ENCODE peak calls at places on chromosomes 16 and 17, in nine cellular contexts. I is BE2C, H is osteoblast, L is lower leg skin, A is upper lobe of right lung, Y is transverse colon, V is cardiac fibroblast, B is epithelial cell of esophagus, T is K562. W is an unnamed sample.

GRCh38 chr17:78231991-78232759 is 744 bp downstream of the TMEM235 start:
- DNase-seq in I (no peak), H (peak; percentile 87), L (no peak), A (peak; percentile 69), Y (no peak), V (no peak), B (peak; percentile 24), T (no peak), W (peak; percentile 51)

GRCh38 chr16:84505249-84506156 is 1.0 kb upstream of the MEAK7 start:
- DNase-seq in I (no peak), H (no peak), L (peak; percentile 83), A (peak; percentile 67), Y (no peak), V (no peak), B (no peak), T (no peak), W (no peak)

GRCh38 chr16:88387941-88388627 is 5.3 kb downstream of the ZNF469 start:
- DNase-seq in I (no peak), H (peak; percentile 95), L (no peak), A (peak; percentile 90), Y (peak; percentile 82), V (no peak), B (peak; percentile 29), T (no peak), W (no peak)

GRCh38 chr17:57313276-57313835 is 57.0 kb downstream of the MSI2 start:
- DNase-seq in I (no peak), H (no peak), L (no peak), A (no peak), Y (no peak), V (no peak), B (no peak), T (no peak), W (no peak)

GRCh38 chr16:3101018-3101840 is 2.1 kb upstream of the ZSCAN10 start:
- DNase-seq in I (peak; percentile 46), H (peak; percentile 85), L (no peak), A (no peak), Y (no peak), V (peak; percentile 33), B (peak; percentile 41), T (peak; percentile 45), W (peak; percentile 46)

GRCh38 chr16:10862432-10862831 is 14.6 kb upstream of the CIITA start:
- DNase-seq in I (no peak), H (peak; percentile 61), L (no peak), A (peak; percentile 81), Y (no peak), V (peak; percentile 64), B (peak; percentile 99), T (no peak), W (no peak)

GRCh38 chr16:35570946-35571345 is 2111.5 kb downstream of the TP53TG3F start:
- DNase-seq in I (no peak), H (no peak), L (no peak), A (no peak), Y (no peak), V (no peak), B (no peak), T (no peak), W (no peak)

GRCh38 chr16:77399066-77399465 is 35.8 kb downstream of the ADAMTS18 start:
- DNase-seq in I (no peak), H (no peak), L (no peak), A (no peak), Y (no peak), V (no peak), B (no peak), T (no peak), W (no peak)

GRCh38 chr17:7956208-7956965 is 24.4 kb downstream of the CNTROB start:
- DNase-seq in I (peak; percentile 7), H (peak; percentile 26), L (no peak), A (peak; percentile 74), Y (peak; percentile 28), V (peak; percentile 28), B (no peak), T (no peak), W (no peak)

GRCh38 chr17:5237541-5238016 is 2.9 kb upstream of the SCIMP start:
- DNase-seq in I (peak; percentile 48), H (peak; percentile 94), L (peak; percentile 89), A (peak; percentile 69), Y (peak; percentile 72), V (peak; percentile 78), B (peak; percentile 39), T (peak; percentile 68), W (peak; percentile 48)

GRCh38 chr16:69494993-69495392 is 70.6 kb downstream of the CYB5B start:
- DNase-seq in I (peak; percentile 46), H (no peak), L (no peak), A (no peak), Y (peak; percentile 31), V (peak; percentile 45), B (peak; percentile 42), T (peak; percentile 55), W (peak; percentile 43)

GRCh38 chr16:66107661-66108060 is 258.8 kb upstream of the CDH5 start:
- DNase-seq in I (no peak), H (peak; percentile 90), L (no peak), A (no peak), Y (no peak), V (peak; percentile 75), B (peak; percentile 53), T (no peak), W (no peak)

GRCh38 chr16:58366247-58367031 is 25.8 kb upstream of the GINS3 start:
- DNase-seq in I (peak; percentile 19), H (no peak), L (no peak), A (no peak), Y (no peak), V (peak; percentile 82), B (peak; percentile 95), T (no peak), W (no peak)

GRCh38 chr16:52451971-52452421 is 94.9 kb downstream of the TOX3 start:
- DNase-seq in I (no peak), H (no peak), L (no peak), A (no peak), Y (peak; percentile 68), V (no peak), B (no peak), T (no peak), W (no peak)

GRCh38 chr17:68600123-68600880 is 865 bp downstream of the FAM20A start:
- DNase-seq in I (peak; percentile 9), H (peak; percentile 87), L (no peak), A (peak; percentile 89), Y (peak; percentile 10), V (no peak), B (peak; percentile 46), T (no peak), W (peak; percentile 42)
- TF ChIP-seq CTCF in I (no peak), H (no peak), L (no peak), A (peak; percentile 37), Y (peak; percentile 9), V (peak; percentile 12), B (peak; percentile 38), T (peak; percentile 13), W (no peak)

GRCh38 chr16:25014500-25015147 is 545 bp downstream of the ARHGAP17 start:
- DNase-seq in I (peak; percentile 56), H (peak; percentile 54), L (peak; percentile 90), A (peak; percentile 76), Y (peak; percentile 47), V (peak; percentile 55), B (peak; percentile 45), T (peak; percentile 74), W (peak; percentile 45)
- TF ChIP-seq CTCF in I (no peak), H (no peak), L (no peak), A (no peak), Y (no peak), V (no peak), B (no peak), T (no peak), W (no peak)

GRCh38 chr17:11268176-11268575 is 27.2 kb downstream of the SHISA6 start:
- DNase-seq in I (no peak), H (no peak), L (peak; percentile 23), A (no peak), Y (no peak), V (no peak), B (no peak), T (no peak), W (no peak)

GRCh38 chr17:11269210-11269609 is 28.2 kb downstream of the SHISA6 start:
- DNase-seq in I (no peak), H (no peak), L (peak; percentile 80), A (no peak), Y (no peak), V (no peak), B (no peak), T (no peak), W (no peak)

GRCh38 chr17:11264183-11264871 is 23.3 kb downstream of the SHISA6 start:
- DNase-seq in I (no peak), H (no peak), L (no peak), A (no peak), Y (no peak), V (peak; percentile 2), B (no peak), T (peak; percentile 48), W (no peak)
- TF ChIP-seq CTCF in I (peak; percentile 39), H (no peak), L (no peak), A (peak; percentile 23), Y (peak; percentile 25), V (peak; percentile 17), B (no peak), T (peak; percentile 22), W (peak; percentile 53)

GRCh38 chr17:75589017-75589918 is 1.7 kb downstream of the MYO15B start:
- DNase-seq in I (peak; percentile 99), H (peak; percentile 100), L (peak; percentile 98), A (peak; percentile 98), Y (peak; percentile 97), V (peak; percentile 78), B (peak; percentile 84), T (peak; percentile 99), W (peak; percentile 95)

GRCh38 chr17:75589919-75590303 is 2.3 kb downstream of the MYO15B start:
- DNase-seq in I (no peak), H (no peak), L (no peak), A (peak; percentile 67), Y (peak; percentile 36), V (no peak), B (no peak), T (no peak), W (no peak)

GRCh38 chr17:75588546-75589016 is 981 bp downstream of the MYO15B start:
- DNase-seq in I (no peak), H (no peak), L (no peak), A (peak; percentile 84), Y (peak; percentile 46), V (no peak), B (no peak), T (no peak), W (no peak)

GRCh38 chr17:75590314-75590761 is 2.7 kb downstream of the MYO15B start:
- DNase-seq in I (no peak), H (peak; percentile 85), L (no peak), A (no peak), Y (no peak), V (no peak), B (no peak), T (no peak), W (no peak)

DNA sequence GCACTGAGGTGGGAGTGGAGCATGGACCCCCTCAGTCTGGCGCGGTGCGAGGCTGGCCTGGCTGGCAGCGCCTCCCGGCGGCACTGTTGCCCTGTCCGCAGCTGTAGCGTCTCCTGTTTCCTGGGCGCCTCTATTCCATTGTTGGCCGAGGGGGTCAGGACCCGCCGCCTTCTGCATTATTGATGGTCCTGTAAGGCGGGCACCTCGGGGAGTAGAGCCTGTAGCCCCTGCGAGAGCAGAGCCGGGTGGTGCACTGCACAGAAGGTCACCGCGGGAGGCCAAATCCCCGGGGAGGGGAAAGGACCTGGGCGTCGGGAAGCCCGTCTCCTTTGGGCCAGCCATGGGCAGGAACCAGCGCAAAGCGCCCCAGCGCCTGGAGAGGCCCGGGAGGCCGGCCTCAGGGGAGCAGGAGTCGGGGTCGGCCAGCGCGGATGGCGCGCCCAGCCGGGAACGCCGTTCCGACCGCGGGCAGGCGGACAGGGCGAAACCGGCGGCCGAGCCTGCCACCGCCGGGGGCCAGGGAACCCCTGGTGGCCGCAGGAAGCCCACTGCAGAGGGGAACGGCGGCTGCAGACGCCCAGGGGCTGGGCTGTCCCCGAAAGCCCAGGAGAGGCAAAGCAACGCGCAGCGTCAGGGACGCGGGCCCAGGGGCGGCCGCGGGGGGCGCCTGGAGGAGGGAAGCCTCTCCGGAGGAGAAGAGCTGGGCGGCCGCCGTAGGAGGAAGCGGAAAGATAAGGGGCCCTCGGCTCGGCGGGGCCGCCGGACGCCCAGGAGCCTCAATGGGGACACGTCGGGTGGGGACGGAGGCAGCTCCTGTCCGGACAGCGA is at the start of gene MYO15B:
- DNase-seq in I (no peak), H (peak; percentile 86), L (peak; percentile 91), A (peak; percentile 88), Y (peak; percentile 71), V (no peak), B (no peak), T (peak; percentile 43), W (peak; percentile 81)
- TF ChIP-seq CTCF in I (no peak), H (no peak), L (no peak), A (peak; percentile 59), Y (peak; percentile 11), V (peak; percentile 5), B (no peak), T (no peak), W (no peak)